ENCODE peak calls at places on chromosome 18, in six cellular contexts. I, W, D, A, G and X are unnamed samples. For H3K9me3, the result is how much of the 10 kb centered on the place peaks cover.

GRCh38 chr18:10261315-10262276 is 192.8 kb upstream of the APCDD1 start:
- DNase-seq in I (no peak), W (no peak), D (peak), A (no peak), G (no peak), X (no peak)

GRCh38 chr18:41870191-41870590 is 84.8 kb upstream of the PIK3C3 start:
- DNase-seq in I (no peak), W (no peak), D (no peak), A (no peak), G (no peak), X (no peak)

GRCh38 chr18:24799176-24799575 is 338.7 kb downstream of the HRH4 start:
- DNase-seq in I (no peak), W (no peak), D (peak), A (no peak), G (no peak), X (no peak)

GRCh38 chr18:77054288-77054605 is 78.3 kb downstream of the MBP start:
- DNase-seq in I (no peak), W (no peak), D (no peak), A (no peak), G (no peak), X (no peak)

GRCh38 chr18:24021505-24021904 is 7.0 kb downstream of the TTC39C start:
- DNase-seq in I (no peak), W (no peak), D (no peak), A (no peak), G (no peak), X (no peak)

GRCh38 chr18:44826418-44827259 is 146.0 kb downstream of the SETBP1 start:
- DNase-seq in I (peak), W (no peak), D (peak), A (peak), G (peak), X (peak)

GRCh38 chr18:8519102-8519501 is 90.1 kb upstream of the RAB12 start:
- DNase-seq in I (no peak), W (no peak), D (no peak), A (peak), G (no peak), X (no peak)

GRCh38 chr18:44273298-44273697 is 407.4 kb upstream of the SETBP1 start:
- DNase-seq in I (no peak), W (no peak), D (no peak), A (no peak), G (no peak), X (no peak)

GRCh38 chr18:34637094-34637801 is 72.8 kb upstream of the DTNA start:
- DNase-seq in I (no peak), W (no peak), D (no peak), A (no peak), G (no peak), X (no peak)

GRCh38 chr18:28728891-28729290 is 552.0 kb upstream of the CDH2 start:
- DNase-seq in I (no peak), W (no peak), D (peak), A (no peak), G (no peak), X (no peak)

GRCh38 chr18:66440433-66440832 is 163.5 kb downstream of the CDH19 start:
- DNase-seq in I (no peak), W (peak), D (no peak), A (no peak), G (no peak), X (no peak)

GRCh38 chr18:46623541-46623940 is 33.5 kb downstream of the LOXHD1 start:
- DNase-seq in I (no peak), W (no peak), D (no peak), A (no peak), G (no peak), X (no peak)

GRCh38 chr18:12287131-12287681 is 20.8 kb upstream of the TUBB6 start:
- DNase-seq in I (no peak), W (no peak), D (no peak), A (no peak), G (no peak), X (no peak)

GRCh38 chr18:44035554-44035953 is 645.1 kb upstream of the SETBP1 start:
- DNase-seq in I (no peak), W (no peak), D (no peak), A (no peak), G (no peak), X (no peak)

GRCh38 chr18:27668126-27668525 is 483.0 kb upstream of the CHST9 start:
- DNase-seq in I (no peak), W (no peak), D (no peak), A (no peak), G (no peak), X (no peak)

GRCh38 chr18:62555135-62555534 is 32.3 kb downstream of the ZCCHC2 start:
- DNase-seq in I (no peak), W (no peak), D (peak), A (no peak), G (no peak), X (no peak)

GRCh38 chr18:76874643-76875389 is 52.5 kb downstream of the ZNF236 start:
- DNase-seq in I (no peak), W (no peak), D (no peak), A (no peak), G (no peak), X (no peak)

GRCh38 chr18:59385191-59385590 is 26.1 kb upstream of the LMAN1 start:
- DNase-seq in I (no peak), W (no peak), D (no peak), A (peak), G (no peak), X (no peak)

GRCh38 chr18:35171315-35171987 is 69.4 kb upstream of the ZNF397 start:
- DNase-seq in I (no peak), W (no peak), D (no peak), A (no peak), G (peak), X (no peak)

GRCh38 chr18:23623040-23623439 is 36.7 kb upstream of the NPC1 start:
- DNase-seq in I (no peak), W (no peak), D (no peak), A (no peak), G (no peak), X (no peak)

GRCh38 chr18:3664563-3665178 is 214.7 kb downstream of the TGIF1 start:
- DNase-seq in I (no peak), W (no peak), D (no peak), A (no peak), G (no peak), X (no peak)

GRCh38 chr18:34801769-34802168 is 91.7 kb downstream of the DTNA start:
- DNase-seq in I (no peak), W (no peak), D (peak), A (no peak), G (no peak), X (no peak)

GRCh38 chr18:35782926-35783325 is 189.6 kb upstream of the RMP24 start:
- DNase-seq in I (no peak), W (no peak), D (no peak), A (no peak), G (no peak), X (no peak)

GRCh38 chr18:41266616-41267015 is 688.4 kb upstream of the PIK3C3 start:
- DNase-seq in I (no peak), W (no peak), D (peak), A (no peak), G (no peak), X (no peak)

GRCh38 chr18:682833-683232 is 25.4 kb downstream of the TYMS start:
- DNase-seq in I (no peak), W (no peak), D (no peak), A (no peak), G (no peak), X (no peak)

GRCh38 chr18:688322-688721 is 24.1 kb downstream of the ENOSF1 start:
- DNase-seq in I (no peak), W (no peak), D (no peak), A (no peak), G (no peak), X (no peak)

GRCh38 chr18:683531-683930 is 26.1 kb downstream of the TYMS start:
- DNase-seq in I (no peak), W (no peak), D (no peak), A (no peak), G (no peak), X (no peak)

GRCh38 chr18:685438-685837 is 27.0 kb downstream of the ENOSF1 start:
- DNase-seq in I (no peak), W (no peak), D (no peak), A (no peak), G (no peak), X (no peak)

GRCh38 chr18:686339-687111 is 25.9 kb downstream of the ENOSF1 start:
- DNase-seq in I (no peak), W (no peak), D (peak), A (no peak), G (no peak), X (no peak)
- TF ChIP-seq CTCF in I (no peak), W (no peak), D (no peak), A (no peak), G (no peak), X (no peak)

GRCh38 chr18:48993586-48993985 is 42.8 kb upstream of the SMAD7 start:
- DNase-seq in I (no peak), W (peak), D (peak), A (no peak), G (no peak), X (no peak)

GRCh38 chr18:48996041-48996440 is 45.3 kb upstream of the SMAD7 start:
- DNase-seq in I (no peak), W (peak), D (no peak), A (no peak), G (no peak), X (no peak)

GRCh38 chr18:48996901-48997463 is 46.2 kb upstream of the SMAD7 start:
- DNase-seq in I (no peak), W (peak), D (peak), A (no peak), G (no peak), X (no peak)

GRCh38 chr18:48994044-48994651 is 43.4 kb upstream of the SMAD7 start:
- DNase-seq in I (peak), W (no peak), D (peak), A (no peak), G (peak), X (no peak)

DNA sequence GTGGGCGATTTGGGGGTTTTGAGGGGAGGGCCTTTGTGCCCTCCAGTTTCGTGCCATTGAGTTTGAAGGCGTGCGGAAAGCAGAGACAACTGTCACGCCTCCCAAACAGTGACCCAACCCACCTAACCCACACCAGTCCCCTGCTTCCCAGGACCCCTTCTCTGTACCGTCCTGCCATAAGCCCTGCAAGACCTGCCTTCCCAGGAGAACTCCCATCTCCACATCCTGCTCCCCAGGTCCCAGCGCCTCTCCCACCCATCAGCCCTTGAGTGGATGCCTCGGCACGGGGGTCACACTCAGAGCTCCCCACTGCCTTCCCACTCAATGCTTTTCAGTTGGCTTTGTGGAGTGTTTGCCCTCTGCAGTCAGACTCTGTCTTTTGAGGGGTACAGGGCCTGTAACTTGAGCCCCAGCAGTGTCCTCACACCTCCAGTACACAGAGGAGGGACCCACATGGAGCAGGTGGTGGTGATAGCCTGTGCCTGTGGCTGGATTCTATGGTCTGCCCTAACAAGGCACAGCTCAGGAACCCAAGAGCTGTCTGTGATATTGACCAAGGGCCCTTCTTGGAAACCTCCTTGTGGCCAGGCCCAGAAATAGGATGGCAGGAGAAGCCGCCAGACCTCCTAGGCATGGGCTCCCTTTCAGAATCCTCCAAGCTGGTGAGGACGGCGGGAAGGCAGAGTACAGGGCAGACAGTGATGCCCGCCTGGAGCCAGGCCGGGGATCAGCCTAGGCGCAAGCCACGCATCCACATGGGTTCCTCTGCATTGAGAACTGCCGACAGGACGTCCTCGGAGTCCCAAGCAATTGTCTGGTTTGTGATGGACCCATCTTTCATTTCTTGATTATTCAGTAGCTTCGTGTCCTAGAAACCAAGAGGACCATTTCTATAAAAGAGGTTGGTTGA is 44.4 kb upstream of the SMAD7 start:
- DNase-seq in I (no peak), W (peak), D (no peak), A (no peak), G (no peak), X (no peak)
- H3K27ac ChIP-seq in I (peak), W (no peak), D (no peak), A (no peak), G (no peak), X (peak)

DNA sequence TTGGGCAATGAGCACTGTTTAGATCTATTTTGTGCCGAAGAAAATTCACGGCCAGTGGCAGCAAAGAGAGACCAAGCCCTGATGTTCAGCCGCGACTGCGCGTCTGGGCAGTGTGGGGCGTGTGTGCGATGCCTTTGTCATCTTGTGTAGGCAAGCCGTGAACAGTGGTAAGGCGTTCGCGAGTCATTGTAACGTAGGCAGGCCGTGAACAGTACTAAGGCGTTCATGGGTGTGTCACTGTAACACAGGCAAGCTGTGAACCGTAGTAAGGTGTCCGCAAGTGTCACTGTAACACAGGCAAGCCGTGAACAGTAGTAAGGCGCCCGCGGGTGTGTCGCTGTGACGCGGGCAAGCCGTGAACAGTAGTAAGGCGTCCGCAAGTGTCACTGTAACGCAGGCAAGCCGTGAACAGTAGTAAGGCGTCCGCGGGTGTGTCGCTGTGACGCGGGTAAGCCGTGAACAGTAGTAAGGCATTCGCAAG is 99.9 kb downstream of the NFATC1 start:
- DNase-seq in I (peak), W (peak), D (no peak), A (no peak), G (no peak), X (peak)
- H3K9me3 ChIP-seq in I (under half), W (under half), D (under half), A (under half), G (under half), X (under half)

DNA sequence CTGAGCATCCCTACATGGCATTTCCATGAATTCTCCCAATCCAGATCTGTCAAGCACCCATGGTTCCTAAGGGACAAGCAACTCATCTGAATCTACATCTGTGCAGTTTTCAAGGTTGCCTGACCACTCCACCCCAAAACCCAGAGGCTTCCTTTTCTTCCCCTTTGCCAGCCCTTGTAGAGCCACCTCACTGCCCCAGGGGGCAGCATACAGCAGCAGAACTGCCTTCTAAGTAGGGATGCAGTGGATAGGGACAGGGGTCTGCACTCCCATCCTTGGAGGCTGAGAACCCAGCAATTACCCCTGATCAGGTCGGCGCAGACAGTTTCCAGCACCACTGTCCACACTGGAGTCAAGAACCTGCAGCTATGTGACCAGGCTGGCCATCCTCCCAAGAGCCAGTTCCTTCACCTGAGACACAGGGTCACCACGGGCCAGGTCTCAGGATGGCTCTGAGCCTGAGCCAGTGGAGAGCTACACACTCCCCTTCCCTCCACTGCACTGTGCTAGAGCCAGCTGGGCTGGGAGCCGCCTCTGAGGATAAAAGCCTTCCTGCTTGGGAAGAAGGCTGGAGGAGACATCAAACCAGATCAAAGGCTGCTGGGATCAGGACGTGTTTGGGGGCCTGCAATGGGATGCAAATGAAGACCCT is 283.1 kb downstream of the CELF4 start:
- DNase-seq in I (no peak), W (peak), D (no peak), A (no peak), G (no peak), X (no peak)
- TF ChIP-seq CTCF in I (peak), W (no peak), D (peak), A (no peak), G (no peak), X (no peak)

GRCh38 chr18:48839819-48840490 is 110.8 kb downstream of the SMAD7 start:
- DNase-seq in I (no peak), W (no peak), D (no peak), A (no peak), G (no peak), X (no peak)
- H3K27ac ChIP-seq in I (peak), W (peak), D (no peak), A (no peak), G (no peak), X (peak)

DNA sequence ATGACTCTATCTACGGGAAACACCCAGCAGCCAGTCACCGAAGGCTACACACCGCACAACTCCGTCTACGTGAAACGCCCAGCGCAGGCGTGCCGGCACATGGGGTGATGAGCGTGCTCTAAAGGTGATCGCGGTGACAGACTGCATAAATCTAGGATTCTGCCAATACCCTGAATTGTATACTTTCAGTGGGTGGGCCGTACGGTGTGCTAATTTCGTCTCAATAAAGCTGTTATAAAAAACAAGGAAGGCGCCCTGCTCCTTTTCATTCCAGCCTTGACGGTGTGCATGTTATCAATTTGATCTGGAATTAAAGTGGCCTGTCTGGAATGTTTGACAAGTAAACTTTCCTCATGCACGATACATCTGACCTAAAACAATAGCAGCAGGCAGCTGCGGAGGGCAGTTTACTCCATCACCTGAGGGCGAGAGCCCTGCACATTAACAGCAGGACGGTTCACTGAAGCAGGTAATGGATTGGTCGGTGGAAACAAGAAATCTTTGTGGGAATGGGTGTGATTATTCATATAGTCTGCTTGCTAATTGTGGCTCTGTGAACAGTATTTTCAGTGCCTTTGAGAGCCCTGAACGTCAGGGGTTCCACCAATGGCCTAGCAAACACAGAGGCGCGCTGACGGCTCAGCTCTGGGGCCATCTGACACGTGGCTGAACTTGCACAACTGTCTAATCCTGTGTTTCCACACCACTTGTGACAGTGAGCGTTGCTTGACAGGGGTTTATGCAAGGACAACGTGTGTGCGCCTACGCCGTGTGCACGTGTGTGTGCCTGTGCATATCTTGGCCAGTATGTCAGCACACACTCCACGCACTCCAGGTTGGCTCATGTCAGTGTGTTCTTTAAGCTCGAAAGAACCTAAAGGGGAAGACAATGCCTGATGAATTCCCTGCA is 86.0 kb upstream of the SALL3 start:
- DNase-seq in I (no peak), W (peak), D (no peak), A (no peak), G (no peak), X (no peak)
- H3K9me3 ChIP-seq in I (under half), W (under half), D (under half), A (under half), G (under half), X (under half)

DNA sequence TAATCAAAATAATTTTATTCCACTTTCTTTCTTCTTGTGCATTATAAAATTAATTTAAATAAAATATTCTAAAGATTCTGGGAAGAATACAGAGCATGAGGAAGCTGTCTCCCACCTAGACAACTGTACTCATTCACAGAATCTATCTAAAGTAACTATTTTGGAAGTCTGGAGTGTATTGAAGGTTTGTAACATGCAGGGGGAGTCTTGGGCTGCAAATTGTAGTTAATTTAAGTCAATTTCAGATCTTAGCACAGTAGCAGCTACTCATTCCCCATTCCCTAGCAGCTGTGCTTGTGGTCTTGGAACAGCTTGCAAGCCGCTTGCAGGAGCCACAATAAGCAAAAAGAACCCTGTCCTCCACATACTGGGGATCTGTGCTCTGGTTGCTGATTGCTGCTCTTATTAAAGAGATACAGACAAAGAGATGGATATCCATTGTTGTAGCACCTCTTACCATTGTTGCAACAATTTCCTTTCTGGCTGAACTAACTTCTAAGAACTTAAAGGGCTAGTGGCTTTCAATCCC is 1775.3 kb upstream of the PIK3C3 start:
- DNase-seq in I (no peak), W (no peak), D (peak), A (no peak), G (no peak), X (no peak)
- TF ChIP-seq CTCF in I (no peak), W (no peak), D (no peak), A (no peak), G (no peak), X (no peak)